ENCODE peak calls at places on chromosome 15, in five cellular contexts. U is A172, B is progenitor cell of endocrine pancreas, Y is right cardiac atrium, O is RWPE1. M is an unnamed sample.

GRCh38 chr15:75720787-75721461 is 8.3 kb upstream of the CSPG4 start:
- DNase-seq in Y (peak; percentile 61), U (peak; percentile 87), O (peak; percentile 83), B (no peak), M (no peak)

GRCh38 chr15:80483656-80484055 is 79.5 kb downstream of the ARNT2 start:
- DNase-seq in O (no peak), U (no peak), Y (no peak), B (no peak), M (no peak)

GRCh38 chr15:65576669-65577068 is 34.3 kb downstream of the INTS14 start:
- DNase-seq in U (peak; percentile 74), Y (no peak), O (peak; percentile 34), B (no peak), M (no peak)

GRCh38 chr15:55589297-55589696 is 1.2 kb upstream of the PYGO1 start:
- DNase-seq in U (no peak), O (no peak), Y (no peak), B (no peak), M (no peak)

GRCh38 chr15:90004252-90004651 is 3.1 kb downstream of the ZNF710 start:
- DNase-seq in Y (peak; percentile 53), U (no peak), O (no peak), B (no peak), M (no peak)

GRCh38 chr15:27214032-27214431 is 243.1 kb downstream of the GABRG3 start:
- DNase-seq in O (no peak), U (no peak), B (no peak), Y (no peak), M (no peak)

GRCh38 chr15:96225642-96226259 is 104.7 kb upstream of the NR2F2 start:
- DNase-seq in U (no peak), O (no peak), Y (no peak), B (no peak), M (no peak)

GRCh38 chr15:101027920-101028319 is 108.8 kb downstream of the LRRK1 start:
- DNase-seq in B (no peak), U (no peak), O (no peak), Y (no peak), M (no peak)

M was measured in ovary.